ENCODE peak calls at places on chromosomes 2 and 18, in six cellular contexts. O is CD8-positive, alpha-beta memory T cell; M is cardiac fibroblast; I is GM06990; H is body of pancreas; R is choroid plexus epithelial cell. B is an unnamed sample.
A peak's percentile ranks its signal among the peaks of the same experiment; 100 is the strongest.

GRCh38 chr2:233413529-233414272 is 59.4 kb downstream of the DGKD start:
- DNase-seq in I (no peak), H (peak; percentile 67), M (peak; percentile 82), O (peak; percentile 24), R (peak; percentile 40), B (peak; percentile 30)

GRCh38 chr2:74821177-74822124 is 12.5 kb upstream of the HK2 start:
- DNase-seq in H (no peak), I (no peak), O (no peak), R (no peak), M (peak; percentile 50), B (no peak)

GRCh38 chr18:77329651-77330050 is 80.0 kb downstream of the GALR1 start:
- DNase-seq in H (no peak), O (no peak), M (no peak), R (no peak), I (no peak), B (no peak)

GRCh38 chr18:11147371-11147860 is 2.0 kb downstream of the PIEZO2 start:
- DNase-seq in O (no peak), H (no peak), R (peak; percentile 38), I (peak; percentile 43), M (peak; percentile 12), B (no peak)

GRCh38 chr2:233068762-233069418 is 8.7 kb downstream of the INPP5D start:
- DNase-seq in I (no peak), O (no peak), H (no peak), R (no peak), M (no peak), B (no peak)

GRCh38 chr2:238964544-238965113 is 116.7 kb downstream of the TWIST2 start:
- DNase-seq in I (no peak), R (no peak), H (no peak), O (no peak), M (no peak), B (no peak)

GRCh38 chr2:79801082-79801481 is 288.2 kb downstream of the CTNNA2 start:
- DNase-seq in I (no peak), M (no peak), O (no peak), R (no peak), H (no peak), B (no peak)

GRCh38 chr2:190519975-190520767 is 14.4 kb downstream of the NEMP2 start:
- DNase-seq in H (no peak), M (no peak), R (no peak), O (no peak), I (no peak), B (peak; percentile 29)

GRCh38 chr2:53515435-53516332 is 251.9 kb upstream of the CHAC2 start:
- DNase-seq in M (peak; percentile 6), I (no peak), O (no peak), H (peak; percentile 35), R (no peak), B (no peak)

GRCh38 chr2:176678571-176678970 is 409.3 kb downstream of the MTX2 start:
- DNase-seq in M (no peak), I (no peak), O (no peak), R (no peak), H (no peak), B (no peak)

GRCh38 chr2:159982270-159982669 is 80.1 kb downstream of the PLA2R1 start:
- DNase-seq in O (no peak), R (peak; percentile 96), I (no peak), H (no peak), M (peak; percentile 78), B (no peak)

GRCh38 chr2:129861666-129862288 is 117.7 kb upstream of the RAB6C start:
- DNase-seq in I (no peak), H (no peak), M (no peak), O (no peak), R (no peak), B (no peak)

GRCh38 chr2:172086349-172087190 is 1.3 kb downstream of the DLX1 start:
- DNase-seq in O (peak; percentile 49), R (no peak), I (no peak), M (no peak), H (peak; percentile 47), B (peak; percentile 62)

DNA sequence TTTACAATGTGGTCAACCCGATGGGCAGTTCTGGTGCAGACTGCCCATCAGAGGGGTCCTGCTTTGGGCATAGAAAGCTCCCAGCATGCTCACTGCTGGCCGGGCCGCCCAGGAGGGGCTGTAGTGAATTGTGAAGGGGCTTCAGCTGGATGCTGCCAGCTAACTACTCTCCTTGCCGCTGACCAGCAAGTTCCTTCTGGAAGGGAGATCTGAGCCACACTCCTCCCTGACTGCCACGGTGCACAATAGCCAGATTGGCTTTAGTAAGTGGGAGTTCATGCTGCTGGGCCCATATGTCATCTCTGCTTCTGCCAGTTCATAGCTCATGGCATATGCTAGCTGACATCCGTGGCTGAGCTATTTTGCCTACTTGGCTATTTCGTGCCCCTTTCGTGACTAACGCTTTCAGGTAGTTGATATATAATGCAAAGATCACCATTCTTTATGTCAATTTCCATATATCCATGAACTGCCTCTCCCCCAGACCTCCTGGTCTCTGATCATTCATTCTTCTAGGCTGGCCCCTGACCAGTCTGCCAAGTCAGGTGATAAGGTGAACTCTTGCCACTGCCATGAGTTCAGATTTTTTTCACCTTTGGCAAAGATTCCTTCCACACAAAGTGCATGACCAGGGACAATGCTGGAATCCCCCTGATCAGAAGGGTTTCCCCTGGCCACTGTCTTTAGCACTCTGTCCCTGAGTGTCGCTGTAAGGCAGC is 51.7 kb upstream of the ROCK2 start:
- DNase-seq in H (no peak), R (no peak), M (no peak), O (no peak), I (no peak), B (no peak)
- H3K4me3 ChIP-seq in H (no peak overlapping the region), R (no peak overlapping the region), M (no peak overlapping the region), O (no peak overlapping the region), I (no peak overlapping the region), B (no peak overlapping the region)

GRCh38 chr18:48937869-48938750 is 12.7 kb downstream of the SMAD7 start:
- DNase-seq in H (no peak), R (no peak), M (no peak), O (no peak), I (no peak), B (no peak)

GRCh38 chr18:48941672-48942071 is 9.1 kb downstream of the SMAD7 start:
- DNase-seq in M (no peak), I (no peak), H (peak; percentile 41), R (no peak), O (no peak), B (no peak)

GRCh38 chr18:48939368-48940097 is 11.2 kb downstream of the SMAD7 start:
- DNase-seq in O (no peak), H (no peak), R (no peak), I (no peak), M (peak; percentile 79), B (no peak)

GRCh38 chr18:48940854-48941531 is 9.8 kb downstream of the SMAD7 start:
- DNase-seq in I (peak; percentile 66), O (peak; percentile 90), R (no peak), H (no peak), M (no peak), B (peak; percentile 94)

DNA sequence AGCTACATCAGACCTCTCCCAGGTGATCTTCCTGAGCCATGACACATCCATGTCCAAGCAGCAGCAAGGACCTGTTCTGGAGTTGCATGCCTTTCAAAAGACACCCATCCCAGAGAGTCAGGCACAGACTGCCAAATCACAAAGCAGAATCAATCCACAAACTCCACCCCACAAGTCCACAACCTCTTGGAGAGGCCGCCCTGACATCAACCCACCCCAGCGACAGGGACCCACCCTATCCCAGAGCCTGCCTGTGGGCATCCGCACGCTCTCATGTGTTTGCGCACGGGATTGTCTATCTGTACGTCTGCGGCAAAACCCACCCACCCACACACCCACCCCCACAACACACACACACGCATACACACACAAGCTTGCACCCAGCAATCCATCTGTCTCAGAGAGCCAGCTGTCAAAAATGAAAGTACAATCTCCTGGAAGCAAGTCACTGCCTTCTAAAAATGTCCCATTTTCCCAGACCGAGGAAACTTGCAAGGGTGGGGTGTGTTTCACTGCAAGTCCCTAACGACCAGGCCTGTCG is 11.9 kb downstream of the SMAD7 start:
- DNase-seq in O (no peak), M (no peak), H (no peak), I (no peak), R (no peak), B (no peak)
- H3K4me3 ChIP-seq in O (no peak overlapping the region), M (no peak overlapping the region), H (no peak overlapping the region), I (no peak overlapping the region), R (no peak overlapping the region), B (no peak overlapping the region)

GRCh38 chr2:908568-908967 is 42.1 kb upstream of the SNTG2 start:
- DNase-seq in O (no peak), H (no peak), R (no peak), M (no peak), I (no peak), B (no peak)
- H3K4me3 ChIP-seq in O (no peak overlapping the region), H (no peak overlapping the region), R (no peak overlapping the region), M (no peak overlapping the region), I (no peak overlapping the region), B (no peak overlapping the region)

DNA sequence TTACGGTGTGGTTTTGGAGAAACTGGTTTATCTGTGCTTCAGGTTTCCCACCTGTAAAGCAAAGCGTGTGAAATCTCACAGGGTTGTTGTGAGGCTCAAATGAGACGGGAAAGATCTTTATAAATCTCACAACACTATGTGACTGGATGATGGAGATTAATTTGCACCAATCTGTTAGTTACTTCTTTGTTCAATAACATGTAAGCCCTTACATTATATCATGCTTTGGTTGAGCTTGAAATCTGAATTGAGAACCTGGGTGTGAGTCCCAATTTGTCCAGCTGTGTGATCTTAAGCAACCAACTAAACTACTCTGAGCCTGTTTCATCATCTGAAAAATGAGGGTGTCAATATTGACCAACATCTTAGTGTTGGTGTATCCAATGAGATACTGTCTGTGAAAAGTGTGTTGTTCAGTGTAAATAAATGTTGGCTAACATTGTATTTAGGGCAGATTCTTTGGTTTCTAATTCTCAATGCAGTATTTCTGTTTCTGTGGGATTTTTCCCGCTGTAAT is 741 bp upstream of the GCKR start:
- DNase-seq in O (no peak), H (no peak), M (no peak), I (no peak), R (no peak), B (no peak)
- H3K4me3 ChIP-seq in O (no peak overlapping the region), H (no peak overlapping the region), M (no peak overlapping the region), I (no peak overlapping the region), R (no peak overlapping the region), B (no peak overlapping the region)

GRCh38 chr2:42030196-42030759 is 17.5 kb upstream of the PKDCC start:
- DNase-seq in M (no peak), I (no peak), O (no peak), H (no peak), R (no peak), B (no peak)
- H3K4me3 ChIP-seq in M (no peak overlapping the region), I (no peak overlapping the region), O (no peak overlapping the region), H (no peak overlapping the region), R (no peak overlapping the region), B (no peak overlapping the region)

DNA sequence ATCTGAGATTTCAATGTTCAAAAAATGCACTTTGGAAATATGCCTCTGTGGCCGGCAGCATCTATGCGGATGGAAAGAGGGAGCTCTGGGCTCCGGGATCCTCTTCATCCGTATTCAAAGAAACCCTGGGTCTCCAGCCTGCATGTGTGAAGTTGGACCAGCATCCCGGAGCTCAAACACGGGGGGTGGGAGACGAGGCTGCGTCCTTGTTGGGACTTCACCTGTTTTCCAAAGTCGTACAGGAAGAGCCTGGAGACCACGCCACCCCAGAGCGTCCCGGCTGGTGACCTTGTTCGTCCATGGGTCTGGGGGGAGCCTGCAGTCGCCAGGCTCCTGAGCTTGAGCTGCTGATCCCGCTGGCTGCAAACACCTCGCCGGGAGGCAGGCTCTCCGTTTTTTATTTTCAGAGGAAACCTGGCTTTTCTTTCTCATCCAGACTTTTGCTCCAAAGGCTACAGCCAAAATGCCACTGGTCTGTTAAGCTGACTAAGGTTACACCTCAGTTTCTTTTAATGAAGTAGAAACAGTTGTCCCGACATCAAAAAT is 77.4 kb downstream of the PTGR3 start:
- DNase-seq in O (no peak), M (no peak), H (no peak), R (no peak), I (no peak), B (no peak)
- H3K4me3 ChIP-seq in O (no peak overlapping the region), M (no peak overlapping the region), H (no peak overlapping the region), R (no peak overlapping the region), I (no peak overlapping the region), B (no peak overlapping the region)

B was measured in CD4-positive, alpha-beta memory T cell.